ENCODE peak calls at places on chromosomes 2 and 18, in seven cellular contexts. One of them, this sample, is unnamed.

GRCh38 chr2:36374586-36374985 is 19.0 kb downstream of the CRIM1 start:
- DNase-seq in heart right ventricle: no peak
- DNase-seq in H9: no peak
- DNase-seq in AG09319: no peak
- DNase-seq in activated B cell treated with CpG ODN at 0.5 μM for 24 hours: no peak
- DNase-seq in AG04449: no peak
- DNase-seq in MCF 10A: peak; percentile 55
- DNase-seq in this sample: no peak

GRCh38 chr18:49016648-49017539 is 66.1 kb upstream of the SMAD7 start:
- DNase-seq in AG09319: no peak
- DNase-seq in heart right ventricle: no peak
- DNase-seq in activated B cell treated with CpG ODN at 0.5 μM for 24 hours: no peak
- DNase-seq in H9: peak; percentile 76
- DNase-seq in MCF 10A: peak; percentile 78
- DNase-seq in AG04449: peak; percentile 66
- DNase-seq in this sample: no peak

GRCh38 chr2:61178603-61179545 is 16.9 kb downstream of the C2orf74 start:
- DNase-seq in activated B cell treated with CpG ODN at 0.5 μM for 24 hours: no peak
- DNase-seq in MCF 10A: peak; percentile 30
- DNase-seq in H9: no peak
- DNase-seq in AG09319: no peak
- DNase-seq in heart right ventricle: no peak
- DNase-seq in AG04449: no peak
- DNase-seq in this sample: no peak

GRCh38 chr2:234914371-234915154 is 37.3 kb upstream of the SH3BP4 start:
- DNase-seq in MCF 10A: no peak
- DNase-seq in heart right ventricle: no peak
- DNase-seq in AG04449: no peak
- DNase-seq in AG09319: no peak
- DNase-seq in activated B cell treated with CpG ODN at 0.5 μM for 24 hours: no peak
- DNase-seq in H9: no peak
- DNase-seq in this sample: no peak

GRCh38 chr2:174336403-174337336 is 1.9 kb downstream of the SP9 start:
- DNase-seq in AG04449: no peak
- DNase-seq in AG09319: no peak
- DNase-seq in activated B cell treated with CpG ODN at 0.5 μM for 24 hours: peak; percentile 64
- DNase-seq in MCF 10A: peak; percentile 65
- DNase-seq in heart right ventricle: no peak
- DNase-seq in H9: peak; percentile 78
- DNase-seq in this sample: peak; percentile 55

GRCh38 chr2:104378853-104379374 is 475.0 kb upstream of the POU3F3 start:
- DNase-seq in H9: peak; percentile 58
- DNase-seq in MCF 10A: peak; percentile 23
- DNase-seq in activated B cell treated with CpG ODN at 0.5 μM for 24 hours: no peak
- DNase-seq in AG09319: no peak
- DNase-seq in AG04449: no peak
- DNase-seq in heart right ventricle: peak; percentile 15
- DNase-seq in this sample: peak; percentile 60

GRCh38 chr2:85772019-85772745 is 18.4 kb downstream of the ATOH8 start:
- DNase-seq in H9: peak; percentile 65
- DNase-seq in heart right ventricle: peak; percentile 98
- DNase-seq in AG09319: peak; percentile 100
- DNase-seq in activated B cell treated with CpG ODN at 0.5 μM for 24 hours: no peak
- DNase-seq in MCF 10A: peak; percentile 98
- DNase-seq in AG04449: peak; percentile 97
- DNase-seq in this sample: no peak

GRCh38 chr2:181354626-181355025 is 102.6 kb upstream of the ITGA4 start:
- DNase-seq in activated B cell treated with CpG ODN at 0.5 μM for 24 hours: no peak
- DNase-seq in heart right ventricle: no peak
- DNase-seq in MCF 10A: peak; percentile 82
- DNase-seq in AG09319: peak; percentile 32
- DNase-seq in H9: no peak
- DNase-seq in AG04449: peak; percentile 49
- DNase-seq in this sample: peak; percentile 74

GRCh38 chr2:119683074-119683716 is 4.2 kb downstream of the TMEM177 start:
- DNase-seq in AG09319: no peak
- DNase-seq in AG04449: no peak
- DNase-seq in heart right ventricle: no peak
- DNase-seq in H9: no peak
- DNase-seq in MCF 10A: no peak
- DNase-seq in activated B cell treated with CpG ODN at 0.5 μM for 24 hours: no peak
- DNase-seq in this sample: no peak

GRCh38 chr2:130819915-130820861 is 16.5 kb upstream of the ARHGEF4 start:
- DNase-seq in activated B cell treated with CpG ODN at 0.5 μM for 24 hours: no peak
- DNase-seq in AG09319: no peak
- DNase-seq in AG04449: no peak
- DNase-seq in MCF 10A: peak; percentile 48
- DNase-seq in heart right ventricle: peak; percentile 18
- DNase-seq in H9: peak; percentile 76
- DNase-seq in this sample: no peak

GRCh38 chr2:148875387-148876051 is 492 bp downstream of the KIF5C start:
- DNase-seq in H9: no peak
- DNase-seq in AG09319: no peak
- DNase-seq in heart right ventricle: no peak
- DNase-seq in AG04449: no peak
- DNase-seq in activated B cell treated with CpG ODN at 0.5 μM for 24 hours: no peak
- DNase-seq in MCF 10A: no peak
- DNase-seq in this sample: no peak

GRCh38 chr18:46250084-46250811 is 146.1 kb downstream of the HAUS1 start:
- DNase-seq in H9: no peak
- DNase-seq in AG09319: peak; percentile 42
- DNase-seq in heart right ventricle: peak; percentile 37
- DNase-seq in activated B cell treated with CpG ODN at 0.5 μM for 24 hours: no peak
- DNase-seq in AG04449: peak; percentile 69
- DNase-seq in MCF 10A: peak; percentile 46
- DNase-seq in this sample: peak; percentile 32

GRCh38 chr18:12886498-12887126 is 2.6 kb upstream of the PTPN2 start:
- DNase-seq in activated B cell treated with CpG ODN at 0.5 μM for 24 hours: no peak
- DNase-seq in AG09319: no peak
- DNase-seq in H9: peak; percentile 37
- DNase-seq in heart right ventricle: no peak
- DNase-seq in AG04449: no peak
- DNase-seq in MCF 10A: peak; percentile 55
- DNase-seq in this sample: peak; percentile 51

GRCh38 chr18:3305933-3306332 is 44.0 kb downstream of the MYL12B start:
- DNase-seq in activated B cell treated with CpG ODN at 0.5 μM for 24 hours: no peak
- DNase-seq in AG09319: no peak
- DNase-seq in AG04449: no peak
- DNase-seq in heart right ventricle: no peak
- DNase-seq in H9: no peak
- DNase-seq in MCF 10A: peak; percentile 86
- DNase-seq in this sample: no peak

GRCh38 chr2:177796644-177797415 is 275.7 kb downstream of the PDE11A start:
- DNase-seq in heart right ventricle: no peak
- DNase-seq in AG09319: no peak
- DNase-seq in AG04449: no peak
- DNase-seq in H9: no peak
- DNase-seq in MCF 10A: no peak
- DNase-seq in activated B cell treated with CpG ODN at 0.5 μM for 24 hours: no peak
- DNase-seq in this sample: no peak

GRCh38 chr2:65566617-65567016 is 134.2 kb upstream of the SPRED2 start:
- DNase-seq in AG09319: no peak
- DNase-seq in activated B cell treated with CpG ODN at 0.5 μM for 24 hours: no peak
- DNase-seq in MCF 10A: peak; percentile 73
- DNase-seq in AG04449: no peak
- DNase-seq in heart right ventricle: no peak
- DNase-seq in H9: no peak
- DNase-seq in this sample: no peak

GRCh38 chr2:233714164-233714563 is 1.5 kb downstream of the UGT1A5 start:
- DNase-seq in H9: no peak
- DNase-seq in AG04449: no peak
- DNase-seq in AG09319: no peak
- DNase-seq in heart right ventricle: no peak
- DNase-seq in MCF 10A: no peak
- DNase-seq in activated B cell treated with CpG ODN at 0.5 μM for 24 hours: no peak
- DNase-seq in this sample: no peak

GRCh38 chr2:88671786-88672427 is 19.6 kb upstream of the RPIA start:
- DNase-seq in MCF 10A: peak; percentile 40
- DNase-seq in H9: peak; percentile 36
- DNase-seq in activated B cell treated with CpG ODN at 0.5 μM for 24 hours: no peak
- DNase-seq in AG09319: no peak
- DNase-seq in heart right ventricle: no peak
- DNase-seq in AG04449: no peak
- DNase-seq in this sample: no peak

GRCh38 chr2:27086722-27087446 is at the start of gene KHK:
- DNase-seq in AG04449: no peak
- DNase-seq in MCF 10A: peak; percentile 46
- DNase-seq in activated B cell treated with CpG ODN at 0.5 μM for 24 hours: no peak
- DNase-seq in AG09319: no peak
- DNase-seq in H9: no peak
- DNase-seq in heart right ventricle: peak; percentile 52
- DNase-seq in this sample: no peak

GRCh38 chr2:122156101-122156500 is 400.6 kb downstream of the TSN start:
- DNase-seq in activated B cell treated with CpG ODN at 0.5 μM for 24 hours: no peak
- DNase-seq in AG04449: no peak
- DNase-seq in heart right ventricle: no peak
- DNase-seq in MCF 10A: no peak
- DNase-seq in AG09319: no peak
- DNase-seq in H9: no peak
- DNase-seq in this sample: no peak

GRCh38 chr2:218871345-218872302 is 9.0 kb upstream of the WNT10A start:
- DNase-seq in AG09319: no peak
- DNase-seq in heart right ventricle: no peak
- DNase-seq in H9: no peak
- DNase-seq in MCF 10A: no peak
- DNase-seq in activated B cell treated with CpG ODN at 0.5 μM for 24 hours: no peak
- DNase-seq in AG04449: no peak
- DNase-seq in this sample: peak; percentile 72

GRCh38 chr18:59451963-59452362 is 92.9 kb upstream of the LMAN1 start:
- DNase-seq in H9: no peak
- DNase-seq in activated B cell treated with CpG ODN at 0.5 μM for 24 hours: no peak
- DNase-seq in AG04449: no peak
- DNase-seq in heart right ventricle: no peak
- DNase-seq in AG09319: no peak
- DNase-seq in MCF 10A: no peak
- DNase-seq in this sample: no peak

GRCh38 chr18:59273936-59274928 is 978 bp upstream of the RAX start:
- DNase-seq in heart right ventricle: no peak
- DNase-seq in AG09319: no peak
- DNase-seq in MCF 10A: no peak
- DNase-seq in H9: peak; percentile 60
- DNase-seq in activated B cell treated with CpG ODN at 0.5 μM for 24 hours: no peak
- DNase-seq in AG04449: no peak
- DNase-seq in this sample: no peak

GRCh38 chr2:41917587-41917986 is 130.2 kb upstream of the PKDCC start:
- DNase-seq in H9: no peak
- DNase-seq in heart right ventricle: no peak
- DNase-seq in activated B cell treated with CpG ODN at 0.5 μM for 24 hours: no peak
- DNase-seq in AG09319: no peak
- DNase-seq in AG04449: no peak
- DNase-seq in MCF 10A: no peak
- DNase-seq in this sample: no peak

DNA sequence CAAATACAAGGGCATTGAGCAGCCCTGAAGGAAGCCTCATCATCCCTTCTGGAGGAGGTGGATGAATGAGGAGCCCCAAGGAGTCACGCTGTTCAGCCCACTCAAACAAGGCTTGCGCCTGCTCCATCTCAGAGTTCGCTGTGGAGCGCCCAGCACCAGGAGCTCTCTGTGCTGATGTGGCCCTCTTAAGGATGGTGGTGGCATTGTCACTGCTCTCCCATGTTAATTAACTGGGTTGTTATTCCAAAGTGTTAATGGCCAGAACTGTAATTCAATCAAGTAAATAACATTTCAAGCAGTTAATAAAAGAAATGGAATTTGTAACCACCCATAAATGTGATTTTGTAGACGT is 726.0 kb upstream of the RAB6C start:
- DNase-seq in heart right ventricle: no peak
- DNase-seq in AG09319: no peak
- DNase-seq in activated B cell treated with CpG ODN at 0.5 μM for 24 hours: no peak
- DNase-seq in AG04449: no peak
- DNase-seq in H9: peak; percentile 61
- DNase-seq in MCF 10A: peak; percentile 6
- DNase-seq in this sample: no peak
- TF ChIP-seq CTCF in heart right ventricle: peak; percentile 48
- TF ChIP-seq CTCF in AG09319: no peak
- TF ChIP-seq CTCF in activated B cell treated with CpG ODN at 0.5 μM for 24 hours: no peak
- TF ChIP-seq CTCF in AG04449: no peak
- TF ChIP-seq CTCF in H9: peak; percentile 66
- TF ChIP-seq CTCF in MCF 10A: peak; percentile 26
- TF ChIP-seq CTCF in this sample: peak; percentile 40

GRCh38 chr2:203238711-203239526 is at the start of gene CYP20A1:
- DNase-seq in heart right ventricle: peak; percentile 96
- DNase-seq in AG04449: peak; percentile 60
- DNase-seq in MCF 10A: peak; percentile 90
- DNase-seq in activated B cell treated with CpG ODN at 0.5 μM for 24 hours: peak; percentile 98
- DNase-seq in AG09319: peak; percentile 88
- DNase-seq in H9: peak; percentile 96
- DNase-seq in this sample: peak; percentile 78
- TF ChIP-seq CTCF in heart right ventricle: peak; percentile 63
- TF ChIP-seq CTCF in AG04449: peak; percentile 52
- TF ChIP-seq CTCF in MCF 10A: no peak
- TF ChIP-seq CTCF in activated B cell treated with CpG ODN at 0.5 μM for 24 hours: no peak
- TF ChIP-seq CTCF in AG09319: peak; percentile 40
- TF ChIP-seq CTCF in H9: peak; percentile 44
- TF ChIP-seq CTCF in this sample: no peak

DNA sequence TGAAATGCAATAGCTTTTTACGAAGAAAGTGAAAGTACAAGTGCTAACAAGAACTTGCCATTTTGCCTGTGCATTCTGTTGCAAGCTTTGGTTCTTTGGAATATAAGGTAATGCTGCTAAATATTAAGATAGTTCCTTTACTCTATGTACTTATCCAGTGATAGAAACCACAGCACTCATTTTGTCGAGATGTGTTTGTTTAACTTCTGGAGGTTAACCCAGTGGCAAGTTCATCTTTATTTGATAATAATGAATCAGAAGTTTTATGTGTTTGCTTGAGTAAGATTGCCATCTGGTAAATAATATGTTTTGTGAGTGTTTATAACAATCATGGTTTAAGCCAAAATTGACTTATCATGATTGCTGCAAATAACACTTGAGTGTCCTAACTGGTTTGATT is 373.1 kb upstream of the FANCL start:
- DNase-seq in AG09319: no peak
- DNase-seq in activated B cell treated with CpG ODN at 0.5 μM for 24 hours: no peak
- DNase-seq in H9: no peak
- DNase-seq in AG04449: no peak
- DNase-seq in MCF 10A: no peak
- DNase-seq in heart right ventricle: no peak
- DNase-seq in this sample: no peak
- TF ChIP-seq CTCF in AG09319: no peak
- TF ChIP-seq CTCF in activated B cell treated with CpG ODN at 0.5 μM for 24 hours: no peak
- TF ChIP-seq CTCF in H9: no peak
- TF ChIP-seq CTCF in AG04449: no peak
- TF ChIP-seq CTCF in MCF 10A: no peak
- TF ChIP-seq CTCF in heart right ventricle: no peak
- TF ChIP-seq CTCF in this sample: no peak

DNA sequence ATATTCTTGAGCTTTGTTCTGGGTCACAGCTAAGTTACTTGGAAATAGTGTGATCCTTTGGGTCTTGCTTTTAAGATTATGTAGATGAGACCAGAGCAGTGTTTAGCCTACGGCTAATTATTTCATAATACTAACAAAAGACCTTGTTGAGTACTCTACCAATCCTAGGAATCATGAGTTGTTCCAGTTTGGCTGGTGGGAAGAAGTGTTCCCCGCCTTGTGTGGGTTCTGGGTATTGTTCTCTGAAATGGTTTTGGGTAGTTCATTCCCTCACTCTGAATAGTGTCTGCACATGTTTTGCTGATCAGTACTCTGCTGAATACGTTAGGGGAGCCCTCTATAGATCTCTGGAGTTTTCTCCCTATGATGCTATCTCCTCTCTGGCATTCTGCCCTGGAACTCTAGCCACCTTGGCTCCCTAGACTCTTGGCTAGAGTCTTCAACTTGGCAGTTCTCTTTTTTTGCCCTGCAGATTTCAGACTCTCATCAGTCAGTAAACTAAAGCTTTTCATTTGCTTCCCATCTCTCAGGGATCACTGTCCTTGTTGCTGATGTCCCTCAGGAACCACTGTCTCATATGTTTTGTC is 48.4 kb downstream of the NEMP2 start:
- DNase-seq in H9: no peak
- DNase-seq in heart right ventricle: no peak
- DNase-seq in AG09319: no peak
- DNase-seq in AG04449: no peak
- DNase-seq in activated B cell treated with CpG ODN at 0.5 μM for 24 hours: no peak
- DNase-seq in MCF 10A: peak; percentile 27
- DNase-seq in this sample: no peak
- TF ChIP-seq CTCF in H9: no peak
- TF ChIP-seq CTCF in heart right ventricle: no peak
- TF ChIP-seq CTCF in AG09319: no peak
- TF ChIP-seq CTCF in AG04449: no peak
- TF ChIP-seq CTCF in activated B cell treated with CpG ODN at 0.5 μM for 24 hours: no peak
- TF ChIP-seq CTCF in MCF 10A: no peak
- TF ChIP-seq CTCF in this sample: no peak

This sample was measured in HL-60.